ENCODE peak calls at places on chromosomes 5 and 9, in five cellular contexts. W, R, K, C and P are unnamed samples.

GRCh38 chr5:138824924-138825863 is 49.9 kb downstream of the LRRTM2 start:
- DNase-seq in W (peak), R (no peak), K (no peak), C (peak), P (no peak)

GRCh38 chr5:76737846-76738245 is 21.9 kb downstream of the F2R start:
- DNase-seq in W (peak), R (no peak), K (no peak), C (peak), P (no peak)

GRCh38 chr9:85543196-85543595 is 198.6 kb downstream of the AGTPBP1 start:
- DNase-seq in W (no peak), R (no peak), K (peak), C (no peak), P (no peak)

GRCh38 chr9:95003694-95004451 is 277.4 kb downstream of the AOPEP start:
- DNase-seq in W (peak), R (no peak), K (peak), C (peak), P (peak)

GRCh38 chr9:113468716-113469448 is 5.4 kb downstream of the RGS3 start:
- DNase-seq in W (no peak), R (no peak), K (no peak), C (no peak), P (no peak)

GRCh38 chr5:174837919-174838902 is 113.8 kb downstream of the MSX2 start:
- DNase-seq in W (peak), R (no peak), K (peak), C (peak), P (peak)

GRCh38 chr5:172504736-172505402 is 50.5 kb upstream of the SH3PXD2B start:
- DNase-seq in W (no peak), R (no peak), K (no peak), C (no peak), P (peak)

GRCh38 chr9:87725900-87726709 is at the start of gene CTSL:
- DNase-seq in W (peak), R (peak), K (peak), C (peak), P (peak)

GRCh38 chr5:21236896-21237830 is 1249.2 kb upstream of the CDH18 start:
- DNase-seq in W (no peak), R (no peak), K (no peak), C (peak), P (no peak)

GRCh38 chr9:113131689-113132151 is 19.1 kb upstream of the SLC31A2 start:
- DNase-seq in W (peak), R (no peak), K (peak), C (peak), P (no peak)

GRCh38 chr5:176827736-176828415 is 17.5 kb downstream of the UNC5A start:
- DNase-seq in W (no peak), R (no peak), K (no peak), C (no peak), P (no peak)

GRCh38 chr5:53877243-53877642 is 316.8 kb downstream of the NDUFS4 start:
- DNase-seq in W (peak), R (no peak), K (no peak), C (no peak), P (no peak)

GRCh38 chr5:174120436-174120835 is 74.9 kb downstream of the NSG2 start:
- DNase-seq in W (no peak), R (no peak), K (no peak), C (no peak), P (no peak)

GRCh38 chr9:20024159-20024571 is 235.3 kb upstream of the SLC24A2 start:
- DNase-seq in W (peak), R (no peak), K (peak), C (peak), P (no peak)

GRCh38 chr5:139985733-139986132 is 57.4 kb downstream of the NRG2 start:
- DNase-seq in W (peak), R (peak), K (peak), C (peak), P (no peak)

GRCh38 chr5:101929628-101930027 is 366.5 kb downstream of the SLCO4C1 start:
- DNase-seq in W (no peak), R (no peak), K (no peak), C (no peak), P (no peak)

GRCh38 chr9:137494104-137494544 is 35.0 kb upstream of the NSMF start:
- DNase-seq in W (no peak), R (no peak), K (no peak), C (no peak), P (no peak)

GRCh38 chr9:99490736-99491135 is 268.7 kb downstream of the SEC61B start:
- DNase-seq in W (peak), R (no peak), K (no peak), C (peak), P (no peak)

GRCh38 chr9:93642961-93643360 is 66.6 kb downstream of the PHF2 start:
- DNase-seq in W (peak), R (no peak), K (no peak), C (peak), P (no peak)

GRCh38 chr9:38687389-38687842 is 32.5 kb downstream of the FAM240B start:
- DNase-seq in W (no peak), R (no peak), K (no peak), C (peak), P (peak)
- H3K18ac ChIP-seq in W (no peak), R (peak), K (peak), C (no peak), P (no peak)

GRCh38 chr5:39349484-39349883 is 14.8 kb downstream of the C9 start:
- DNase-seq in W (no peak), R (no peak), K (no peak), C (no peak), P (no peak)
- H3K18ac ChIP-seq in W (no peak), R (no peak), K (no peak), C (no peak), P (no peak)

GRCh38 chr9:36189978-36190377 is 743 bp upstream of the CLTA start:
- DNase-seq in W (no peak), R (no peak), K (peak), C (peak), P (no peak)
- H3K18ac ChIP-seq in W (peak), R (no peak), K (peak), C (no peak), P (peak)

GRCh38 chr5:81235287-81236072 is 2.4 kb downstream of the CKMT2 start:
- DNase-seq in W (no peak), R (no peak), K (no peak), C (no peak), P (no peak)
- H3K18ac ChIP-seq in W (no peak), R (no peak), K (no peak), C (no peak), P (no peak)

GRCh38 chr9:134396825-134397224 is 70.6 kb downstream of the RXRA start:
- DNase-seq in W (no peak), R (no peak), K (no peak), C (no peak), P (no peak)
- H3K18ac ChIP-seq in W (no peak), R (peak), K (no peak), C (no peak), P (no peak)

GRCh38 chr5:80654391-80655230 is at the start of the genes DHFR and MSH3:
- DNase-seq in W (peak), R (peak), K (peak), C (peak), P (peak)
- H3K18ac ChIP-seq in W (peak), R (peak), K (peak), C (peak), P (peak)

GRCh38 chr9:88784960-88785359 is 206.3 kb upstream of the S1PR3 start:
- DNase-seq in W (no peak), R (no peak), K (no peak), C (no peak), P (no peak)

GRCh38 chr9:88789785-88790184 is 201.5 kb upstream of the S1PR3 start:
- DNase-seq in W (peak), R (no peak), K (no peak), C (no peak), P (no peak)

GRCh38 chr9:88783613-88784230 is 207.5 kb upstream of the S1PR3 start:
- DNase-seq in W (no peak), R (no peak), K (no peak), C (no peak), P (no peak)

GRCh38 chr9:88782931-88783451 is 208.3 kb upstream of the S1PR3 start:
- DNase-seq in W (peak), R (peak), K (no peak), C (no peak), P (no peak)

GRCh38 chr9:88786291-88787054 is 204.8 kb upstream of the S1PR3 start:
- DNase-seq in W (peak), R (no peak), K (no peak), C (no peak), P (no peak)
- H3K18ac ChIP-seq in W (no peak), R (no peak), K (no peak), C (peak), P (no peak)